ENCODE peak calls at places on chromosomes 4 and X, in six cellular contexts. One of them, this sample, is unnamed.

GRCh38 chr4:81030617-81031388 is at the start of gene BMP3:
- DNase-seq in foreskin keratinocyte: no peak
- DNase-seq in tibial artery: no peak
- DNase-seq in right atrium auricular region: no peak
- DNase-seq in A549: no peak
- DNase-seq in lung: peak; percentile 62
- DNase-seq in this sample: no peak

GRCh38 chr4:87005690-87006461 is 71.1 kb downstream of the AFF1 start:
- DNase-seq in lung: no peak
- DNase-seq in right atrium auricular region: no peak
- DNase-seq in A549: no peak
- DNase-seq in foreskin keratinocyte: no peak
- DNase-seq in tibial artery: no peak
- DNase-seq in this sample: no peak

GRCh38 chrX:124421898-124422622 is 75.7 kb downstream of the SH2D1A start:
- DNase-seq in tibial artery: no peak
- DNase-seq in lung: no peak
- DNase-seq in right atrium auricular region: no peak
- DNase-seq in A549: no peak
- DNase-seq in foreskin keratinocyte: peak; percentile 16
- DNase-seq in this sample: no peak

GRCh38 chr4:18934197-18934596 is 912.6 kb upstream of the LCORL start:
- DNase-seq in lung: no peak
- DNase-seq in right atrium auricular region: no peak
- DNase-seq in A549: no peak
- DNase-seq in tibial artery: no peak
- DNase-seq in foreskin keratinocyte: no peak
- DNase-seq in this sample: no peak

GRCh38 chrX:139120760-139121159 is 409.2 kb upstream of the FGF13 start:
- DNase-seq in foreskin keratinocyte: no peak
- DNase-seq in tibial artery: no peak
- DNase-seq in right atrium auricular region: no peak
- DNase-seq in A549: no peak
- DNase-seq in lung: no peak
- DNase-seq in this sample: no peak

GRCh38 chr4:109434793-109435080 is 1.1 kb downstream of the SEC24B start:
- DNase-seq in A549: no peak
- DNase-seq in tibial artery: no peak
- DNase-seq in right atrium auricular region: no peak
- DNase-seq in foreskin keratinocyte: no peak
- DNase-seq in lung: no peak
- DNase-seq in this sample: no peak

GRCh38 chr4:166882221-166882620 is 352.1 kb downstream of the SPOCK3 start:
- DNase-seq in lung: no peak
- DNase-seq in foreskin keratinocyte: peak; percentile 73
- DNase-seq in A549: no peak
- DNase-seq in right atrium auricular region: no peak
- DNase-seq in tibial artery: no peak
- DNase-seq in this sample: no peak

GRCh38 chr4:13504374-13504773 is 20.2 kb upstream of the RAB28 start:
- DNase-seq in lung: no peak
- DNase-seq in foreskin keratinocyte: no peak
- DNase-seq in tibial artery: no peak
- DNase-seq in right atrium auricular region: no peak
- DNase-seq in A549: no peak
- DNase-seq in this sample: no peak

GRCh38 chr4:120870279-120870673 is 52.2 kb downstream of the PRDM5 start:
- DNase-seq in right atrium auricular region: no peak
- DNase-seq in tibial artery: no peak
- DNase-seq in A549: no peak
- DNase-seq in lung: no peak
- DNase-seq in foreskin keratinocyte: no peak
- DNase-seq in this sample: no peak

GRCh38 chrX:115940888-115941332 is 229.6 kb upstream of the AGTR2 start:
- DNase-seq in A549: no peak
- DNase-seq in foreskin keratinocyte: no peak
- DNase-seq in lung: peak; percentile 88
- DNase-seq in right atrium auricular region: peak; percentile 76
- DNase-seq in tibial artery: peak; percentile 26
- DNase-seq in this sample: peak; percentile 63

GRCh38 chrX:63747331-63747730 is 37.7 kb downstream of the ARHGEF9 start:
- DNase-seq in foreskin keratinocyte: peak; percentile 1
- DNase-seq in right atrium auricular region: no peak
- DNase-seq in A549: no peak
- DNase-seq in tibial artery: no peak
- DNase-seq in lung: no peak
- DNase-seq in this sample: no peak

GRCh38 chr4:62087706-62088105 is 887.6 kb downstream of the ADGRL3 start:
- DNase-seq in foreskin keratinocyte: no peak
- DNase-seq in A549: no peak
- DNase-seq in tibial artery: no peak
- DNase-seq in lung: no peak
- DNase-seq in right atrium auricular region: no peak
- DNase-seq in this sample: no peak

GRCh38 chrX:48278958-48279357 is 23.8 kb downstream of the SSX1 start:
- DNase-seq in lung: no peak
- DNase-seq in foreskin keratinocyte: no peak
- DNase-seq in A549: no peak
- DNase-seq in tibial artery: no peak
- DNase-seq in right atrium auricular region: no peak
- DNase-seq in this sample: no peak

GRCh38 chr4:185839770-185840169 is 27.8 kb upstream of the SORBS2 start:
- DNase-seq in foreskin keratinocyte: no peak
- DNase-seq in right atrium auricular region: no peak
- DNase-seq in A549: no peak
- DNase-seq in lung: no peak
- DNase-seq in tibial artery: no peak
- DNase-seq in this sample: no peak

GRCh38 chr4:154660052-154660451 is 47.6 kb upstream of the FGG start:
- DNase-seq in tibial artery: no peak
- DNase-seq in A549: no peak
- DNase-seq in right atrium auricular region: no peak
- DNase-seq in foreskin keratinocyte: no peak
- DNase-seq in lung: no peak
- DNase-seq in this sample: no peak

GRCh38 chrX:150035531-150035930 is 97.2 kb upstream of the EOLA2 start:
- DNase-seq in foreskin keratinocyte: no peak
- DNase-seq in tibial artery: no peak
- DNase-seq in lung: no peak
- DNase-seq in A549: peak; percentile 27
- DNase-seq in right atrium auricular region: no peak
- DNase-seq in this sample: no peak

GRCh38 chr4:548976-549375 is 27.1 kb downstream of the TMEM271 start:
- DNase-seq in tibial artery: no peak
- DNase-seq in A549: no peak
- DNase-seq in lung: no peak
- DNase-seq in right atrium auricular region: no peak
- DNase-seq in foreskin keratinocyte: no peak
- DNase-seq in this sample: no peak

DNA sequence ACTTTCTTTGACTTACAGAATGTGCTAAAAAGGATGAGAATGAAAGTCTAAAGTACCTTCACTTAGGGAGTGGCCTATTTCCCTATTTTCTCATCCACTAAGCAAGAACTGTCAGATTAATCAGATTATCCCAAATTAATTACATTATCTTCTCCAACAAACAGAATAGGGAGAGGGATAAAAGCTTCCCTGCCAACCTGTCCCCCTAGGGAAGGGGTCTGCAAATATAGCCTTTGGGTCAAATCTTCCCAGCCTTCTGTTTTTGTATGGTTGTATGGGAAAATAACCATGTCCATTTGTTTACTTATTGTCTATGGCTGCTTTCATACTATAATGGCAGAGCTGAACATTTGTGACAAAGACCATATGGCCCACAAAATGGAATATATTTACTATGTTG is 57.1 kb upstream of the USP38 start:
- DNase-seq in tibial artery: no peak
- DNase-seq in lung: no peak
- DNase-seq in A549: no peak
- DNase-seq in foreskin keratinocyte: no peak
- DNase-seq in right atrium auricular region: no peak
- DNase-seq in this sample: no peak
- H3K27ac ChIP-seq in tibial artery: no peak overlapping the region
- H3K27ac ChIP-seq in lung: no peak overlapping the region
- H3K27ac ChIP-seq in A549: no peak overlapping the region
- H3K27ac ChIP-seq in foreskin keratinocyte: no peak overlapping the region
- H3K27ac ChIP-seq in right atrium auricular region: no peak overlapping the region
- H3K27ac ChIP-seq in this sample: no peak overlapping the region

DNA sequence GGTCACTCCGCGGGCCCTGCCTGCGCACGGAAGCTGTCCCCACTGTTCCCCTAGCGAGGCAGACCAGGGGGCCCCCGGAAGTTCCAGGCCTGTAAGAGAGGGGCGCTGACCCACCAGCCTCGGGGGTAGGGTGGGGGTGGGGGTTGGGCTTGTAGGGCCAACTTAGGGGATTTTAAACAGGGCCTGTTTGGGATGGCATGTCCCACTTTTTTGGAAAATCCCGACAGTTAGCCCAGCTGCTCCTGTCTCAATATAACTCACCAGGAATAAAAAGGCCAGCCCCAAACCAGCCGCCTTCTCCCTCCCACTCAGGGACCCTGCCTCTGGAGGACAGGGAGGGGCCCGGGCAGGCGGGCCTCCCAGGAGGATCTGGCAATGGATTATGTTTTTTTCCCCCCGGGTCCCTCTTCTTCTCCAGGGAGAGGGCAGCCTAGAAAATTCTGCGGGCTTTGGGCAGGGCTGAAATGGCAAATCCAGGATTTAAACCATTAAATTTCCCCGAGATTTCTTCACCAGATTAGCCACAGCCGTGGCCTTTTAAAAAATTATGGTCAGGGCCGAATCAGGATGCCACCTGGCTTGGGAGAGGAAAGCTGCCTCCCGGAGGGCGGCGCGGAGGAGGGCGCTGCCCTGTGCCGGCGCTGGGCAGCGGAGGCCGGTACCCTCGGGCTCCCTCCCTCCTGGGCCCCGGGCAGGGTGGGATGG is 959 bp downstream of the PPP2R2C start:
- DNase-seq in right atrium auricular region: no peak
- DNase-seq in foreskin keratinocyte: no peak
- DNase-seq in tibial artery: no peak
- DNase-seq in A549: peak; percentile 21
- DNase-seq in lung: no peak
- DNase-seq in this sample: no peak
- H3K27ac ChIP-seq in right atrium auricular region: no peak overlapping the region
- H3K27ac ChIP-seq in foreskin keratinocyte: no peak overlapping the region
- H3K27ac ChIP-seq in tibial artery: no peak overlapping the region
- H3K27ac ChIP-seq in A549: peak overlapping the region; percentile 97
- H3K27ac ChIP-seq in lung: no peak overlapping the region
- H3K27ac ChIP-seq in this sample: peak overlapping the region; percentile 94

DNA sequence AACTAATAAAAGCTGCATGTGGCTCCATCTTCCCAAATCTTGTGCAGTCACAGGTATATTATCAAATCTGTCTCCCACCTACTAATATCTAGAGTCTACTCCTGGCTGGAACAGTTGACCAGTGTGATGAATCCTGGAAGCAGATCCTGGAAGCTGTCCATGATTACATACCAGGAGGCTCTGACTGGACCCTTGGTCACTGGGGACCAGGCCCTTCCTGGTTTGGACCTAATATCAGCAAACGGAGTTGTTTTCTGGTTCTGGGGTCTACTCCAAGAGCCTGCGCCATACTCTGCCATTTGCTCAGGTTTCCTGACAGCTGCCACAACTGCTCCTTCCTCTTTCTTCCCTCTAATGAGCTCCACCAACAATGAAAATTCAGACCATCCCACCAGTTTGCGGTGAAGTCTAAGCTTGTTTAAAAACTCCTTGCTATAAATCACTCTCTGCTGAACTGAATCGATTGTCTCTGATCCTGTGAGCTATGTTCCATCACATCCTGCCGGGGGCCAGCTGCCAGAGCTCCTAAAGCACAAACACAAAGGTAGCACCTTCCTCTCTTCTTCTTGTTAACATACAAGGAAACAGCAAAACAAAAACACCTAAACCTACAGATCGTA is 114.2 kb downstream of the PALLD start:
- DNase-seq in lung: no peak
- DNase-seq in foreskin keratinocyte: no peak
- DNase-seq in tibial artery: no peak
- DNase-seq in A549: no peak
- DNase-seq in right atrium auricular region: no peak
- DNase-seq in this sample: no peak
- H3K27ac ChIP-seq in lung: no peak overlapping the region
- H3K27ac ChIP-seq in foreskin keratinocyte: peak overlapping the region; percentile 18
- H3K27ac ChIP-seq in tibial artery: no peak overlapping the region
- H3K27ac ChIP-seq in A549: no peak overlapping the region
- H3K27ac ChIP-seq in right atrium auricular region: no peak overlapping the region
- H3K27ac ChIP-seq in this sample: no peak overlapping the region

GRCh38 chrX:10104958-10105658 is 51.7 kb upstream of the CLCN4 start:
- DNase-seq in foreskin keratinocyte: no peak
- DNase-seq in right atrium auricular region: no peak
- DNase-seq in lung: no peak
- DNase-seq in A549: no peak
- DNase-seq in tibial artery: peak; percentile 33
- DNase-seq in this sample: no peak
- H3K27ac ChIP-seq in foreskin keratinocyte: no peak overlapping the region
- H3K27ac ChIP-seq in right atrium auricular region: peak overlapping the region; percentile 47
- H3K27ac ChIP-seq in lung: no peak overlapping the region
- H3K27ac ChIP-seq in A549: no peak overlapping the region
- H3K27ac ChIP-seq in tibial artery: peak overlapping the region; percentile 80
- H3K27ac ChIP-seq in this sample: no peak overlapping the region

DNA sequence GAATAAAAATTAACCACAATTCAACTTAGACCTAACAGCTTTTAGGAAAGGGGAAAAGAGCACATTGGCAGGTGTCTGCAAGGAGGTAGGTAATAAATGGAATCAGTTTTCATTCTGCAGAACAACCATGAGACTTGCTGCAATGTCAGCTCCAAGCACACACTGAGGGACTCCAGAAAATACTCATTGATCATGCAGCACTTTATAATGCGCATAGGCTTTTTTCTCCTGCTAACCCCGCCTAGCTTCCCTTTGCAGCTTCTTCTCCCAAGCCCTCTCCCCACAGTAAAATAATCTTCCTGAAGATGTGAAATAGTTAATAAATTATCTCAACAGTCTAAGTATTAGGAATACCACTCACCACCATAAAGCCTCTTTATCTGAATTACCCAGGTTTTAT is 36.9 kb downstream of the ANKRD17 start:
- DNase-seq in right atrium auricular region: no peak
- DNase-seq in lung: no peak
- DNase-seq in tibial artery: no peak
- DNase-seq in foreskin keratinocyte: no peak
- DNase-seq in A549: no peak
- DNase-seq in this sample: no peak
- H3K27ac ChIP-seq in right atrium auricular region: no peak overlapping the region
- H3K27ac ChIP-seq in lung: no peak overlapping the region
- H3K27ac ChIP-seq in tibial artery: no peak overlapping the region
- H3K27ac ChIP-seq in foreskin keratinocyte: no peak overlapping the region
- H3K27ac ChIP-seq in A549: no peak overlapping the region
- H3K27ac ChIP-seq in this sample: no peak overlapping the region

GRCh38 chr4:168102403-168102802 is 10.1 kb downstream of the ANXA10 start:
- DNase-seq in foreskin keratinocyte: no peak
- DNase-seq in A549: no peak
- DNase-seq in lung: no peak
- DNase-seq in tibial artery: no peak
- DNase-seq in right atrium auricular region: no peak
- DNase-seq in this sample: no peak
- H3K27ac ChIP-seq in foreskin keratinocyte: no peak overlapping the region
- H3K27ac ChIP-seq in A549: no peak overlapping the region
- H3K27ac ChIP-seq in lung: no peak overlapping the region
- H3K27ac ChIP-seq in tibial artery: no peak overlapping the region
- H3K27ac ChIP-seq in right atrium auricular region: no peak overlapping the region
- H3K27ac ChIP-seq in this sample: no peak overlapping the region

This sample was measured in substantia nigra.